ENCODE peak calls at places on chromosomes 6 and 20, in nine cellular contexts. A is tibial nerve; P is small intestine; Z is foreskin fibroblast; D is cardiac fibroblast; G is CD4-positive, alpha-beta memory T cell; F is epithelial cell of esophagus; N is fibroblast of mammary gland; Q is NB4. U is an unnamed sample.

GRCh38 chr20:51583499-51583898 is 41.0 kb upstream of the NFATC2 start:
- DNase-seq in D (no peak), G (no peak), Z (no peak), Q (no peak), N (no peak), A (no peak), P (no peak), F (no peak), U (no peak)

GRCh38 chr6:131470549-131470948 is 102.5 kb upstream of the ARG1 start:
- DNase-seq in Q (no peak), P (no peak), A (no peak), D (no peak), F (peak), N (no peak), G (no peak), Z (no peak), U (no peak)

GRCh38 chr6:136063095-136063494 is 187.0 kb downstream of the MTFR2 start:
- DNase-seq in Q (no peak), F (no peak), G (no peak), Z (peak), P (no peak), D (peak), N (peak), A (no peak), U (no peak)

GRCh38 chr6:118739976-118740771 is 88.8 kb upstream of the CEP85L start:
- DNase-seq in P (no peak), Q (no peak), D (peak), N (no peak), A (no peak), Z (peak), F (peak), G (no peak), U (peak)

GRCh38 chr6:105847433-105847832 is 238.7 kb upstream of the PRDM1 start:
- DNase-seq in P (no peak), G (no peak), F (no peak), Z (no peak), A (no peak), Q (no peak), D (no peak), N (no peak), U (no peak)

GRCh38 chr20:9792674-9793073 is 46.2 kb downstream of the PAK5 start:
- DNase-seq in D (no peak), Z (no peak), N (no peak), Q (no peak), A (no peak), G (no peak), P (no peak), F (no peak), U (no peak)

GRCh38 chr6:16955899-16956298 is 146.0 kb upstream of the STMND1 start:
- DNase-seq in G (no peak), Q (no peak), F (no peak), N (no peak), P (no peak), A (no peak), Z (no peak), D (no peak), U (no peak)

GRCh38 chr6:449057-449430 is 57.5 kb downstream of the IRF4 start:
- DNase-seq in D (no peak), Q (no peak), F (no peak), P (no peak), G (no peak), N (no peak), Z (no peak), A (no peak), U (no peak)

GRCh38 chr6:15340775-15341174 is 94.9 kb downstream of the JARID2 start:
- DNase-seq in D (no peak), F (no peak), G (no peak), Z (no peak), A (no peak), N (no peak), P (no peak), Q (no peak), U (no peak)

GRCh38 chr6:166653639-166653941 is 26.5 kb upstream of the RPS6KA2 start:
- DNase-seq in D (no peak), G (no peak), N (no peak), A (no peak), P (no peak), F (no peak), Z (no peak), Q (no peak), U (no peak)

GRCh38 chr6:13666194-13667105 is 45.2 kb downstream of the RANBP9 start:
- DNase-seq in P (peak), F (peak), Z (peak), G (no peak), D (peak), A (no peak), N (peak), Q (no peak), U (no peak)

GRCh38 chr6:161727063-161727462 is 453.2 kb upstream of the AGPAT4 start:
- DNase-seq in Z (no peak), F (no peak), Q (no peak), G (no peak), N (no peak), P (no peak), A (no peak), D (no peak), U (no peak)

GRCh38 chr6:44969446-44970175 is 358.5 kb upstream of the RUNX2 start:
- DNase-seq in N (peak), Z (peak), Q (no peak), A (no peak), F (peak), P (no peak), G (no peak), D (peak), U (no peak)

GRCh38 chr20:4781637-4782349 is 60.1 kb downstream of the PRND start:
- DNase-seq in P (no peak), D (no peak), N (no peak), F (no peak), G (no peak), Z (no peak), Q (no peak), A (no peak), U (no peak)

GRCh38 chr6:63496388-63496804 is 75.9 kb upstream of the LOC128125822 start:
- DNase-seq in A (no peak), Z (no peak), F (no peak), D (no peak), P (peak), N (no peak), Q (no peak), G (no peak), U (no peak)

GRCh38 chr6:45724027-45724426 is 291.6 kb downstream of the CLIC5 start:
- DNase-seq in F (no peak), A (no peak), Z (no peak), P (no peak), Q (no peak), N (no peak), G (no peak), D (no peak), U (no peak)

GRCh38 chr6:109296971-109297372 is 85.3 kb downstream of the CD164 start:
- DNase-seq in D (no peak), Z (no peak), P (no peak), N (no peak), F (no peak), Q (no peak), A (no peak), G (no peak), U (no peak)

GRCh38 chr20:37480915-37481314 is 40.1 kb upstream of the NNAT start:
- DNase-seq in A (no peak), Q (no peak), Z (no peak), F (no peak), D (peak), G (no peak), P (no peak), N (no peak), U (no peak)

GRCh38 chr6:34229877-34230276 is 6.8 kb upstream of the HMGA1 start:
- DNase-seq in P (no peak), D (no peak), Q (no peak), A (no peak), F (no peak), Z (no peak), G (no peak), N (no peak), U (no peak)

GRCh38 chr20:45374101-45374467 is 4.0 kb downstream of the TP53TG5 start:
- DNase-seq in Q (no peak), P (no peak), A (no peak), D (no peak), Z (no peak), N (no peak), G (no peak), F (no peak), U (no peak)

GRCh38 chr6:16769131-16769985 is 8.1 kb upstream of the ATXN1 start:
- DNase-seq in G (peak), A (no peak), P (peak), Q (peak), D (peak), Z (peak), F (peak), N (peak), U (peak)

GRCh38 chr6:21781075-21781474 is 187.5 kb downstream of the SOX4 start:
- DNase-seq in D (no peak), Z (no peak), Q (no peak), F (no peak), G (no peak), A (no peak), P (no peak), N (no peak), U (no peak)

GRCh38 chr6:131792091-131792496 is 15.7 kb upstream of the ENPP1 start:
- DNase-seq in P (no peak), G (no peak), F (peak), D (no peak), Q (no peak), N (peak), A (no peak), Z (peak), U (peak)

GRCh38 chr6:48369100-48369499 is 258.1 kb upstream of the PTCHD4 start:
- DNase-seq in A (no peak), P (no peak), Z (no peak), N (no peak), Q (no peak), G (no peak), D (no peak), F (no peak), U (no peak)

GRCh38 chr6:42417641-42418112 is 34.0 kb downstream of the TRERF1 start:
- DNase-seq in A (no peak), F (no peak), Q (peak), N (no peak), D (peak), P (no peak), G (peak), Z (no peak), U (peak)

GRCh38 chr20:3797592-3798404 is 1.7 kb downstream of the CDC25B start:
- DNase-seq in N (no peak), P (peak), Z (no peak), A (no peak), Q (no peak), F (peak), D (no peak), G (peak), U (no peak)

GRCh38 chr20:45592574-45593189 is 13.6 kb upstream of the WFDC8 start:
- DNase-seq in D (peak), P (peak), Z (peak), G (peak), A (no peak), F (peak), Q (peak), N (peak), U (peak)

GRCh38 chr20:49597825-49598395 is 30.0 kb upstream of the PTGIS start:
- DNase-seq in N (no peak), D (no peak), P (no peak), Z (no peak), Q (peak), G (no peak), F (no peak), A (no peak), U (no peak)

GRCh38 chr20:37071481-37071911 is 24.3 kb downstream of the RBL1 start:
- DNase-seq in Q (no peak), D (peak), N (peak), F (peak), G (peak), Z (peak), P (no peak), A (no peak), U (no peak)

GRCh38 chr6:44002591-44003344 is 124.5 kb downstream of the MRPL14 start:
- DNase-seq in G (peak), D (peak), A (no peak), Z (peak), P (peak), Q (peak), N (peak), F (peak), U (no peak)

GRCh38 chr20:36726168-36726567 is 19.7 kb downstream of the NDRG3 start:
- DNase-seq in Z (peak), N (no peak), F (peak), Q (no peak), D (no peak), A (no peak), P (no peak), G (no peak), U (no peak)

GRCh38 chr20:8631271-8631670 is 437.6 kb upstream of the PLCB4 start:
- DNase-seq in A (no peak), P (no peak), Q (no peak), F (no peak), Z (no peak), N (no peak), D (no peak), G (no peak), U (no peak)

GRCh38 chr20:8624616-8625015 is 444.3 kb upstream of the PLCB4 start:
- DNase-seq in P (no peak), D (no peak), A (no peak), Q (no peak), F (no peak), G (no peak), Z (no peak), N (no peak), U (no peak)

GRCh38 chr20:8633366-8633765 is 435.5 kb upstream of the PLCB4 start:
- DNase-seq in D (no peak), A (no peak), P (no peak), Q (no peak), F (peak), Z (peak), G (no peak), N (peak), U (no peak)

GRCh38 chr20:8624046-8624445 is 444.8 kb upstream of the PLCB4 start:
- DNase-seq in Q (no peak), D (no peak), G (no peak), N (no peak), F (no peak), A (no peak), P (no peak), Z (no peak), U (no peak)

GRCh38 chr20:8627386-8628030 is 441.4 kb upstream of the PLCB4 start:
- DNase-seq in A (no peak), P (no peak), N (no peak), G (no peak), F (no peak), Q (no peak), Z (peak), D (peak), U (no peak)
- H3K4me3 ChIP-seq in A (no peak), P (no peak), N (no peak), G (no peak), F (no peak), Q (no peak), Z (peak), D (no peak), U (no peak)

DNA sequence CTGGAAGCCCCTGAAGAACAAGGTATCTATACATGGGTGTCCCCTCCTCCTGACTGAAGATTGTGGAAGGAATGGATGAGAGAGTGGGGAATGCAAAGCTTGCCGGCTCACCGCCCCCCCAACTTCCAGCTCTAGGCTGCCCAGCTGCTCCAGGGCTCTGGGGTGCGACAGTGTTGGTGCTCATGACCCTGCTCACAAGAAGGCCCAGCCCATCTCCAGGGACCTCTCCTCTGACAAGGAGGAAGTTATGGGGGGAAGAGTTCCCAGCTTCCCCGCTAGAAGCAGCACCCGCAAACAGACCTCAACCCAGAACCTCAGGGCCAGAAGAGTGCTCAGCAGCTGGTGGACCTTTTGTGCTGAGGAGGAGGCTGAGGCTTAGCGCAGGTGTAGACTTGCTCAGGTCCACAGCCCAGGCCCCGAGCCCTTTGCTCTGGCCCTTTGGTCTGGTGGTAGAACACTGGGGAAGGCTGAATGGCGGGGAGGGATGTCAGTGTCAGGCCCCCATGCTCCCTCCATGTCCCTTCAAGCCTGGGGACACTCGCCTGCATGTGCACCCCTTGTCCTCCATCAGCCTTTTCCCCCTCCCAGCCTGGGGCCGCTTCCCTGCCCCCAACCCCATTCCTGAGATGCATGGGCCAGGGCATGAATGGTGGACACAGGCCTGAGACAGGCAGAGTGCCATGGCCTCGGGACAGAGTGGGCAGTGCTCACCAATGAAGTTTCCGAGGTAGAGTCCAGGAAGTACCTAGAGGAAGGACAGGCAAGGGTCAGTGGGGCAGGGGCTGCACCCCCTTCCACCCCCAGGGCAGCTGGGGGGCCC is 1.3 kb downstream of the DUSP15 start:
- DNase-seq in G (no peak), N (no peak), P (no peak), F (no peak), D (no peak), A (no peak), Z (no peak), Q (peak), U (no peak)
- H3K4me3 ChIP-seq in G (no peak), N (no peak), P (no peak), F (no peak), D (no peak), A (peak), Z (no peak), Q (no peak), U (no peak)

DNA sequence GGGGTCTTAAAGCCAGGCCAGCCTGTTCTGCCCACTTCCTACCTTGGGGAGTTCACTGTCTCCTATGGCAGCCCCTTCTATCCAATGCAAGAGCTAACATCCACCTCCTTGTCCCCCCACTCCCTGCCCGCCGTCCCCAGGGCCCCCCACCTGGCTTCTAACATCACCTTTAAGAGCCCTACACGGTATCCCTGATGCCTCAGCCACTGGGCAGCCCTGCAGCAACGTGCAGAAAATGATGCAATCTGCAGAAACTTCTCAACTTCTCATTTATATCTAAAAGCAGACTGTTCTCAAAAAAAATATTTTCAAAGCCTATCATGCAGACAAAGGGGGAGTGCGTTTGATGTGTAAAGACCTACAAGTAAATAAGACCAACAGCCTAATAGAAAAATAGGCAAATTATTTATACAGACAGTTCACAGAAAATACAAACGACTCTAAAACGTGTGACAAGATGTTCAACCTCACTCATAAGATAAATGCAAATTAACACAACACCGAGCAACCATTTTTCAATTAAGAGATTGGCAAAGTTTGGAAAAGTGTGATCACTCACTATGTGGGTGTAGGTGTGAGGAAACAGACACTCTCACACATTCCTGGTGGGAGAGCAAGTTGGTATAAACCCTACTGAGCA is 15.2 kb upstream of the HCK start:
- DNase-seq in Q (peak), F (no peak), P (no peak), Z (peak), G (no peak), D (no peak), A (no peak), N (no peak), U (no peak)
- H3K4me3 ChIP-seq in Q (no peak), F (no peak), P (no peak), Z (no peak), G (no peak), D (no peak), A (no peak), N (no peak), U (no peak)

DNA sequence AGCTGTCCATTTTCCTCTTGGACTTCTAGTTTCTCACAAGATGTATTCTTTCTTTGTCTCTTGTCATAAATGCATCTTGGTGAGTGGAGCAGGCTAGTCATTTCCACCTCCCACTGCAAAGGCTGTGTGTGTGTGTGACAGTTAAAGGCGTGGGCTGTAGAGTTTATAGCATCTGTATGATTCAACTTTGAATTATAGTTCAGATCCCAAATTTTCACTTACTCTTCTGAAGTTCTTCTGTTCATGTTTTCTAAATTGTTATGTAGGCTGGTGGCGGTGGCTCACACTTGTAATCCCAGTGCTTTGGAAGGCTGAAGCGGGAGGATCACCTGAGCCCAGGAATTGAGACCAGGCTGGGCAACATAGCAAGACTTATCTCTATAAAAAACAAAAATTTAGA is 44.7 kb upstream of the GRIK2 start:
- DNase-seq in D (no peak), N (no peak), G (no peak), F (no peak), Z (no peak), Q (no peak), A (no peak), P (no peak), U (no peak)
- H3K4me3 ChIP-seq in D (no peak), N (no peak), G (no peak), F (no peak), Z (no peak), Q (no peak), A (no peak), P (no peak), U (no peak)

GRCh38 chr6:36598326-36598725 is 4.2 kb downstream of the SRSF3 start:
- DNase-seq in A (no peak), F (no peak), P (no peak), Z (no peak), Q (no peak), D (no peak), G (no peak), N (no peak), U (no peak)

GRCh38 chr6:36599791-36600209 is 5.6 kb downstream of the SRSF3 start:
- DNase-seq in Z (peak), F (peak), Q (peak), P (peak), D (peak), G (peak), N (peak), A (peak), U (no peak)

GRCh38 chr6:36597775-36598174 is 3.6 kb downstream of the SRSF3 start:
- DNase-seq in N (no peak), F (no peak), P (no peak), Q (no peak), D (no peak), Z (no peak), G (peak), A (no peak), U (no peak)

GRCh38 chr6:36600564-36601146 is 6.5 kb downstream of the SRSF3 start:
- DNase-seq in P (no peak), Q (no peak), D (no peak), Z (no peak), G (peak), F (no peak), A (no peak), N (no peak), U (no peak)

DNA sequence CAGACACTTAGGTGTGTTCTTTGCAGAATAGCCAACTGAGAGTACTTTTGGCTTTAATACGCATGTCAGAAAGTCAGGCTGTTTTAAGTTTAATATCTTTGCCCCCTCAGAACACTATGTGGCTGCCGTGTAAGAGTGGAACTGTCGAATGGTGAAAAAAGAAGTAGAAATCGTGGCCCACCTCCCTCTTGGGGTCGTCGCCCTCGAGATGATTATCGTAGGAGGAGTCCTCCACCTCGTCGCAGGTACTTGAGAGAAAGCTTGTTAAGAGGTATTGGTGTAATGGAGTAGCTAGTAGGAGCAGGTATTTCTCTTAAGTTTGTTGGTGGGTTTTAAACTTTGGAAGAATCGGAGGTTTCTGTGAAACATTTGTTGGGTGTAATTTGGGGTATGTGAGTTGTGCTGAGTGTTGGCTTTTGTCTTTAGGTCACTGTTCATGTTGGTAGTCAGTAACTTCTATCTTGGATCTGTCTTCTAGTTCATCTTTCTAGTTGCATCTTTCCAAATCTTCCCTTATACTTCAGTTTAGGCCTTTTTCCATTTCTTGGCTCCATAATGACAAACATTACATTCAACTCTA is 4.7 kb downstream of the SRSF3 start:
- DNase-seq in F (no peak), D (no peak), G (peak), P (no peak), A (no peak), N (no peak), Q (no peak), Z (no peak), U (no peak)
- H3K4me3 ChIP-seq in F (peak), D (peak), G (peak), P (peak), A (peak), N (peak), Q (peak), Z (peak), U (no peak)